ENCODE peak calls at places on chromosomes 12 and 14, in seven cellular contexts. M, P, Y, J, G, O and H are unnamed samples. For H3K4me1, the result is how much of the 10 kb centered on the place peaks cover.

GRCh38 chr14:36504805-36505192 is 15.2 kb downstream of the NKX2-1 start:
- DNase-seq in M (no peak), P (no peak), Y (no peak), J (no peak), G (no peak), O (no peak), H (no peak)

GRCh38 chr14:25680934-25681333 is 631.0 kb upstream of the STXBP6 start:
- DNase-seq in M (no peak), P (no peak), Y (no peak), J (no peak), G (no peak), O (no peak), H (no peak)

GRCh38 chr14:73227812-73228781 is 9.2 kb upstream of the PAPLN start:
- DNase-seq in M (peak), P (peak), Y (peak), J (no peak), G (no peak), O (peak), H (peak)

GRCh38 chr12:89709994-89710872 is 1.6 kb upstream of the ATP2B1 start:
- DNase-seq in M (peak), P (peak), Y (no peak), J (peak), G (no peak), O (no peak), H (no peak)

GRCh38 chr12:41537522-41537921 is 349.4 kb downstream of the PDZRN4 start:
- DNase-seq in M (no peak), P (no peak), Y (no peak), J (no peak), G (no peak), O (no peak), H (no peak)

GRCh38 chr12:55700255-55701018 is 7.3 kb downstream of the ITGA7 start:
- DNase-seq in M (peak), P (no peak), Y (no peak), J (no peak), G (no peak), O (no peak), H (no peak)

GRCh38 chr14:65103150-65103760 is 938 bp upstream of the MAX start:
- DNase-seq in M (peak), P (no peak), Y (peak), J (peak), G (no peak), O (no peak), H (no peak)

GRCh38 chr12:78028426-78028825 is 197.7 kb downstream of the NAV3 start:
- DNase-seq in M (no peak), P (no peak), Y (no peak), J (no peak), G (no peak), O (no peak), H (no peak)

GRCh38 chr14:100535287-100536131 is 51.7 kb downstream of the BEGAIN start:
- DNase-seq in M (no peak), P (peak), Y (no peak), J (no peak), G (no peak), O (no peak), H (no peak)

GRCh38 chr12:112430929-112431328 is 12.2 kb downstream of the PTPN11 start:
- DNase-seq in M (no peak), P (no peak), Y (no peak), J (no peak), G (no peak), O (no peak), H (no peak)

GRCh38 chr12:52147367-52147972 is 44.3 kb downstream of the KRT80 start:
- DNase-seq in M (peak), P (peak), Y (peak), J (peak), G (peak), O (peak), H (peak)

GRCh38 chr12:118544569-118544968 is 168.2 kb downstream of the SUDS3 start:
- DNase-seq in M (no peak), P (no peak), Y (peak), J (no peak), G (peak), O (no peak), H (peak)

GRCh38 chr14:53840444-53840843 is 116.2 kb downstream of the BMP4 start:
- DNase-seq in M (no peak), P (no peak), Y (no peak), J (no peak), G (peak), O (peak), H (no peak)

GRCh38 chr12:12922191-12922616 is 29.8 kb downstream of the GPRC5D start:
- DNase-seq in M (no peak), P (no peak), Y (peak), J (no peak), G (no peak), O (peak), H (no peak)

GRCh38 chr12:73665193-73665592 is 872.4 kb upstream of the ATXN7L3B start:
- DNase-seq in M (no peak), P (no peak), Y (no peak), J (no peak), G (no peak), O (no peak), H (no peak)

GRCh38 chr14:32808574-32809098 is 130.0 kb upstream of the NPAS3 start:
- DNase-seq in M (no peak), P (no peak), Y (no peak), J (peak), G (no peak), O (peak), H (no peak)

GRCh38 chr12:11707535-11707934 is 58.1 kb downstream of the ETV6 start:
- DNase-seq in M (peak), P (no peak), Y (peak), J (peak), G (no peak), O (no peak), H (no peak)

GRCh38 chr12:47755655-47756562 is 2.8 kb downstream of the RAPGEF3 start:
- DNase-seq in M (no peak), P (peak), Y (no peak), J (peak), G (no peak), O (no peak), H (no peak)

GRCh38 chr12:4268549-4269181 is 4.9 kb upstream of the CCND2 start:
- DNase-seq in M (no peak), P (no peak), Y (peak), J (peak), G (no peak), O (peak), H (no peak)

GRCh38 chr12:16036073-16036472 is 124.9 kb downstream of the DERA start:
- DNase-seq in M (no peak), P (no peak), Y (no peak), J (no peak), G (no peak), O (no peak), H (no peak)

GRCh38 chr12:57148469-57149308 is 1.3 kb upstream of the LRP1-AS start:
- DNase-seq in M (no peak), P (peak), Y (peak), J (peak), G (no peak), O (no peak), H (no peak)

GRCh38 chr12:25186788-25187397 is 8.1 kb downstream of the DNAI7 start:
- DNase-seq in M (no peak), P (no peak), Y (peak), J (no peak), G (no peak), O (no peak), H (no peak)

GRCh38 chr12:99522456-99522855 is 125.1 kb upstream of the GARIN6 start:
- DNase-seq in M (no peak), P (no peak), Y (no peak), J (no peak), G (no peak), O (no peak), H (no peak)

GRCh38 chr12:92968201-92968813 is 39.2 kb upstream of the EEA1 start:
- DNase-seq in M (no peak), P (no peak), Y (peak), J (no peak), G (no peak), O (peak), H (no peak)

GRCh38 chr12:52074656-52075408 is 4.7 kb upstream of the SMIM41 start:
- DNase-seq in M (no peak), P (peak), Y (no peak), J (no peak), G (no peak), O (no peak), H (no peak)

DNA sequence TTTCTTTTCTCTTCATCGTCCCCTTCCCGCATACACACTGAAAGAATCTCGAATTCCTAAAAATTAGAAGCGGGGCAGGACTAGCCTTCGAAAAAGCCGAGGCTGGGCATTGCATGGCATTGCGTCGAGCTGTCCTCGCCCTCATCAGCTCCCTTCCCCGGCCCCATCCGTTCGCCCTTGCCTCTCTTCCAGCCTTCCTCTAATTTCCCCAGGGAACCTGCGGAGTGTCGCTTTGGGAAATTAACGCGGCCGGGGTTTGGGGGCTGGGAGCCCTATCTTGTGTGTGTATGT is 1.1 kb downstream of the PTMS start:
- DNase-seq in M (no peak), P (no peak), Y (no peak), J (no peak), G (no peak), O (no peak), H (no peak)
- H3K4me1 ChIP-seq in M (under half), P (half or more), Y (under half), J (under half), G (under half), O (under half), H (under half)

GRCh38 chr12:116146386-116146785 is 131.1 kb downstream of the MED13L start:
- DNase-seq in M (no peak), P (no peak), Y (peak), J (no peak), G (no peak), O (no peak), H (no peak)
- H3K4me3 ChIP-seq in M (no peak), P (no peak), Y (no peak), J (no peak), G (no peak), O (no peak), H (no peak)

DNA sequence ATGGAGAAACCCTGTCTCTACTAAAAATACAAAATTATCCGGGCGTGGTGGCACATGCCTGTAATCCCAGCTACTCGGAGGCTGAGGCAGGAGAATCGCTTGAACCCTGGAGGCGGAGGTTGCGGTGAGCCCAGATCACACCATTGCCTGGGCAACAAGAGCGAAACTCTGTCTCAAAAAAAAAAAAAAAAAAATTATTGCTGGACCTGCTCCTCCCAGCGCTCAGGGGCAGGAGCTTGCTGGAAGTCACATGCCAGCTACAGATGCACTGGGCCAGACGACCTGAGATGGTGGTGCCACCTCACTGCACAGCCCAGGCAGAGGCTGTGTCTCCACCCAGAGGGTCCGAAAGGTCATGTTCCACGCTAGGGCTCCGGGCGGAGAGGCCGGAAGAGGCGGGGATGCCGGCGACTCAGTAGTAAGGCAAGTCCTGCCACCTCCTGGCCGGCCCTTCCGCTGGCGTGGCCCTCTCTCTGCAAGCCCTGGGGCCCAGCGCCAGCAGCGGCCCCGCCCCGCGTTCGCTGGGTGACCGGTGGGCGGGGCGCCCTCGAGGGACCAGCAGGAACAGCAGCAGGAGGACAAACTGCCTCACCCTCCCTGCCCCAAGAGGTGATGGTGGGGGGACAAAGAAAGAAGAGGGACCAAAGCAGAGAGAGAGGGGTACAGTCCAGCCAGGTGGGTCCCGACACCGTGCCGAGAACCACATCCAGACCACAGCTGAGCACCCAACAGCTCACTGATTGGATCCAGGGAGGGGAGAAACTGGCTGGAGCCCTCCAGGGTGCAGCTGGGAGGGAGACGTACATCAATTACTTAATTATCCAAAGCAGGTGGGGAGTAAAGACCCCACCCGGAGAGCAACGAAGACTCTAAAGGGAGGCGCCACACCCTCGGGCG is 3.6 kb upstream of the RHOF start:
- DNase-seq in M (peak), P (peak), Y (peak), J (peak), G (peak), O (peak), H (no peak)
- H3K4me1 ChIP-seq in M (under half), P (half or more), Y (half or more), J (half or more), G (half or more), O (under half), H (half or more)

DNA sequence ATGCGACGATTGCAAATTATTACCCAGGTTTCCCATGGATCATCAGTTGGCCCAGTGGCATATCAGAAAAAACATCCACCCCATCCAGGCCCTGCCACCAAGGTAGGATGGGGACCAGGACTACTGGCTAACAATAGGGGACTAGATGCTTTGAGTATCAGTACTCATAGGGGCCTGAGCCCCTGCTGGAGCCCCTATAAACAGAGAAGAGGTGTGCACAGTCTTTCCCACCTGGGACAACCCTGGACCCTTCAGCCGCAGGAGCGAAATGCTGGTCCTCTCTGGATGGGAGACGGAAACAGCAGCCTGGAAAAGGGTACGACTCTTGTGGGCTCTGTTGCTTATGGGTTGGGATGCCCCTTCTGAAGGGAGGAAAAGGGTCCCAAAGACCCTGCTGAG is 5.7 kb downstream of the DHH start:
- DNase-seq in M (no peak), P (no peak), Y (no peak), J (no peak), G (no peak), O (no peak), H (no peak)
- H3K4me3 ChIP-seq in M (peak), P (no peak), Y (no peak), J (no peak), G (no peak), O (no peak), H (peak)

GRCh38 chr14:50036637-50037036 is 79.7 kb downstream of the VCPKMT start:
- DNase-seq in M (no peak), P (no peak), Y (no peak), J (no peak), G (no peak), O (no peak), H (no peak)

GRCh38 chr14:50037240-50037639 is 79.1 kb downstream of the VCPKMT start:
- DNase-seq in M (no peak), P (no peak), Y (no peak), J (no peak), G (no peak), O (no peak), H (no peak)

GRCh38 chr14:50038398-50039119 is 77.8 kb downstream of the VCPKMT start:
- DNase-seq in M (no peak), P (no peak), Y (peak), J (no peak), G (no peak), O (no peak), H (peak)

GRCh38 chr14:50039120-50039517 is 77.3 kb downstream of the VCPKMT start:
- DNase-seq in M (no peak), P (no peak), Y (no peak), J (no peak), G (no peak), O (no peak), H (no peak)

DNA sequence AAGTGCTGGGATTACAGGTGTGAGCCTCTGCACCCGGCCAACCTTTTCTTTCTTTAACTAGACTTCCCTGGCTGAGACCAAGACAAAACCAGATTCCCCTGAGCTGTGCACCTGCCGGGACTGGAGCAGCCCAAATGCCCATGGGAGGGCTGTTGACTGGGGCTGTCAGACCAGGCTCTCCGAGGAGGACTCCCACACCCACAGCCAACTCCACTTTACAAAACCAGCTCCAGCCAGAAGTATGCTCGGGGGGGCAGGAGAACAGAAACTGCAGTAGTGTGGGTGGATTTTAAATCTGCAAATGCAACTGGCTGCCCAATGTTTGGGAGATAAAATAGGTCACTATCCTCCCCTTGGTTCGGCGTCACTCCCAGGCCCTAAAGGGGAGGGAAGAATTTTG is 78.5 kb downstream of the VCPKMT start:
- DNase-seq in M (no peak), P (peak), Y (no peak), J (peak), G (no peak), O (no peak), H (no peak)
- H3K4me1 ChIP-seq in M (under half), P (under half), Y (under half), J (under half), G (under half), O (under half), H (under half)